ENCODE peak calls at places on chromosomes 11 and 22, in five cellular contexts. One of them, this sample, is unnamed. For H3K27me3, the result is how much of the 10 kb centered on the place peaks cover.

GRCh38 chr22:24580276-24580675 is 12.6 kb downstream of the LRRC75B start:
- DNase-seq in AG04450: peak
- DNase-seq in sigmoid colon: no peak
- DNase-seq in CD4-positive, alpha-beta T cell: no peak
- DNase-seq in CD8-positive, alpha-beta T cell: no peak
- DNase-seq in this sample: no peak

GRCh38 chr11:60859616-60860250 is 4.0 kb upstream of the PTGDR2 start:
- DNase-seq in CD4-positive, alpha-beta T cell: no peak
- DNase-seq in AG04450: no peak
- DNase-seq in sigmoid colon: peak
- DNase-seq in CD8-positive, alpha-beta T cell: no peak
- DNase-seq in this sample: no peak

GRCh38 chr22:29112102-29112501 is 39.3 kb downstream of the KREMEN1 start:
- DNase-seq in CD4-positive, alpha-beta T cell: no peak
- DNase-seq in AG04450: no peak
- DNase-seq in sigmoid colon: no peak
- DNase-seq in CD8-positive, alpha-beta T cell: no peak
- DNase-seq in this sample: no peak

GRCh38 chr11:13931356-13931755 is 31.2 kb upstream of the SPON1 start:
- DNase-seq in CD4-positive, alpha-beta T cell: no peak
- DNase-seq in AG04450: no peak
- DNase-seq in sigmoid colon: no peak
- DNase-seq in CD8-positive, alpha-beta T cell: no peak
- DNase-seq in this sample: no peak

GRCh38 chr11:70931430-70931829 is 320.9 kb downstream of the SHANK2 start:
- DNase-seq in sigmoid colon: no peak
- DNase-seq in CD8-positive, alpha-beta T cell: no peak
- DNase-seq in CD4-positive, alpha-beta T cell: no peak
- DNase-seq in AG04450: no peak
- DNase-seq in this sample: no peak

GRCh38 chr22:20979243-20979809 is 2.8 kb upstream of the LZTR1 start:
- DNase-seq in AG04450: peak
- DNase-seq in CD4-positive, alpha-beta T cell: peak
- DNase-seq in sigmoid colon: peak
- DNase-seq in CD8-positive, alpha-beta T cell: peak
- DNase-seq in this sample: peak

GRCh38 chr22:19571995-19572394 is 47.8 kb upstream of the CLDN5 start:
- DNase-seq in AG04450: no peak
- DNase-seq in CD4-positive, alpha-beta T cell: no peak
- DNase-seq in CD8-positive, alpha-beta T cell: no peak
- DNase-seq in sigmoid colon: no peak
- DNase-seq in this sample: no peak

GRCh38 chr11:48127521-48128183 is 89.0 kb upstream of the OR4B1 start:
- DNase-seq in CD4-positive, alpha-beta T cell: no peak
- DNase-seq in sigmoid colon: no peak
- DNase-seq in AG04450: no peak
- DNase-seq in CD8-positive, alpha-beta T cell: no peak
- DNase-seq in this sample: no peak

GRCh38 chr11:122977455-122978302 is 4.0 kb downstream of the BSX start:
- DNase-seq in AG04450: no peak
- DNase-seq in CD8-positive, alpha-beta T cell: no peak
- DNase-seq in sigmoid colon: peak
- DNase-seq in CD4-positive, alpha-beta T cell: no peak
- DNase-seq in this sample: no peak

GRCh38 chr11:102981324-102981910 is 25.9 kb upstream of the MMP13 start:
- DNase-seq in AG04450: no peak
- DNase-seq in CD4-positive, alpha-beta T cell: no peak
- DNase-seq in CD8-positive, alpha-beta T cell: no peak
- DNase-seq in sigmoid colon: no peak
- DNase-seq in this sample: no peak

GRCh38 chr11:67731583-67731982 is 57.2 kb upstream of the ALDH3B2 start:
- DNase-seq in CD4-positive, alpha-beta T cell: no peak
- DNase-seq in sigmoid colon: no peak
- DNase-seq in CD8-positive, alpha-beta T cell: no peak
- DNase-seq in AG04450: no peak
- DNase-seq in this sample: no peak

GRCh38 chr22:20231499-20232236 is 36.5 kb downstream of the RTN4R start:
- DNase-seq in sigmoid colon: no peak
- DNase-seq in CD8-positive, alpha-beta T cell: no peak
- DNase-seq in CD4-positive, alpha-beta T cell: no peak
- DNase-seq in AG04450: no peak
- DNase-seq in this sample: no peak

GRCh38 chr22:29509298-29509697 is 29.3 kb downstream of the NEFH start:
- DNase-seq in CD4-positive, alpha-beta T cell: no peak
- DNase-seq in CD8-positive, alpha-beta T cell: no peak
- DNase-seq in AG04450: no peak
- DNase-seq in sigmoid colon: no peak
- DNase-seq in this sample: no peak

GRCh38 chr11:129828301-129828836 is 12.7 kb downstream of the TMEM45B start:
- DNase-seq in AG04450: no peak
- DNase-seq in CD4-positive, alpha-beta T cell: no peak
- DNase-seq in CD8-positive, alpha-beta T cell: no peak
- DNase-seq in sigmoid colon: no peak
- DNase-seq in this sample: no peak

GRCh38 chr11:129766858-129767604 is 48.6 kb upstream of the TMEM45B start:
- DNase-seq in sigmoid colon: no peak
- DNase-seq in CD4-positive, alpha-beta T cell: peak
- DNase-seq in AG04450: no peak
- DNase-seq in CD8-positive, alpha-beta T cell: peak
- DNase-seq in this sample: no peak

GRCh38 chr11:104918113-104918824 is 20.0 kb upstream of the CASP12 start:
- DNase-seq in sigmoid colon: no peak
- DNase-seq in CD4-positive, alpha-beta T cell: no peak
- DNase-seq in AG04450: peak
- DNase-seq in CD8-positive, alpha-beta T cell: no peak
- DNase-seq in this sample: no peak

GRCh38 chr11:7060828-7061227 is 28.0 kb upstream of the RBMXL2 start:
- DNase-seq in CD4-positive, alpha-beta T cell: no peak
- DNase-seq in sigmoid colon: no peak
- DNase-seq in AG04450: no peak
- DNase-seq in CD8-positive, alpha-beta T cell: no peak
- DNase-seq in this sample: no peak

DNA sequence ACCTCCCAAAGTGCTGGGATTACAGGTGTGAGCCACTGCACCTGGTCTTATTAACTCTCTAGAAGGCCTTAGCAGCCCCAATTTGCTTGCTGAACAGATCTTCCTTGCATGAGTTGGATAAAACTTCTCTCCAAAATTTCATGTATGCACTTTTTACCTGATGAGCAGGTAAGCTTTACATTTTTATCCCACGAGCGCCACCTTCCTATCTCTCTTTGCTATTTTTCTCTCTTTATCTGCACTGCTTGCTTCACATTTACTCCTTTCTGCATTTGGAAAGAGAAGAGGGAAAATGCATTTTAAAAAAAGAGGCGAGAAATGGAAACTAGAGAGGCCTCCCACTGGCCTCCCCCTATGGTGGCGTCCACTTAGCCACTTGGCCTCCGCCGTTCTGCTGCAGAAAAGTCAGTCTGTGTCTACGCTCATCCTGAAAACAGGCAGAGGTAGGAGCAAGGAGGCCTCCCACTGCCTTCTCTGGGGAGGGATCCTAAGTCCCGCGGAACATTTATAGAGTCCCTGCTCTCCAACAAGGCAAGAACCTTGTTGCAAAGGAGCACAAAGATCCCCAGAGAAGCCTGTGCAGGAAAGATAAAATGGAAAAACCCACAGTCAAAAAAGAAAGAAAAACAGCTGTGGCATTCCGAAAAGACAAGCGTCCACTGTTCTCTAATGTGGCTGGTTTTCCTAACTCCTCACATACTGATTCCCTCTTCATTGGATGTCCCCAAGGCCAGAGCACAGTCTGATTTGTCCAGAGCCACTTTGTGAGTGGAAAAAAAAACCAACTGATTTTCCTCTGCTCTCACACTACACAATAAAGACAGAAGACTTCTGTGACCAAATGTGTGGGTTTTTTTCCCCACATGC is 62.2 kb upstream of the INCENP start:
- DNase-seq in AG04450: no peak
- DNase-seq in sigmoid colon: peak
- DNase-seq in CD4-positive, alpha-beta T cell: no peak
- DNase-seq in CD8-positive, alpha-beta T cell: no peak
- DNase-seq in this sample: no peak
- TF ChIP-seq CTCF in AG04450: no peak
- TF ChIP-seq CTCF in sigmoid colon: no peak
- TF ChIP-seq CTCF in CD4-positive, alpha-beta T cell: no peak
- TF ChIP-seq CTCF in CD8-positive, alpha-beta T cell: no peak
- TF ChIP-seq CTCF in this sample: no peak

GRCh38 chr22:26983311-26983710 is 325.9 kb downstream of the MIAT start:
- DNase-seq in CD4-positive, alpha-beta T cell: no peak
- DNase-seq in AG04450: no peak
- DNase-seq in sigmoid colon: no peak
- DNase-seq in CD8-positive, alpha-beta T cell: no peak
- DNase-seq in this sample: no peak

GRCh38 chr22:26981111-26981510 is 323.7 kb downstream of the MIAT start:
- DNase-seq in sigmoid colon: peak
- DNase-seq in CD8-positive, alpha-beta T cell: no peak
- DNase-seq in CD4-positive, alpha-beta T cell: no peak
- DNase-seq in AG04450: no peak
- DNase-seq in this sample: no peak

GRCh38 chr22:26979294-26979693 is 321.9 kb downstream of the MIAT start:
- DNase-seq in CD8-positive, alpha-beta T cell: no peak
- DNase-seq in CD4-positive, alpha-beta T cell: no peak
- DNase-seq in AG04450: no peak
- DNase-seq in sigmoid colon: no peak
- DNase-seq in this sample: no peak

GRCh38 chr22:26985217-26985616 is 327.8 kb downstream of the MIAT start:
- DNase-seq in CD4-positive, alpha-beta T cell: no peak
- DNase-seq in CD8-positive, alpha-beta T cell: no peak
- DNase-seq in sigmoid colon: no peak
- DNase-seq in AG04450: no peak
- DNase-seq in this sample: no peak

DNA sequence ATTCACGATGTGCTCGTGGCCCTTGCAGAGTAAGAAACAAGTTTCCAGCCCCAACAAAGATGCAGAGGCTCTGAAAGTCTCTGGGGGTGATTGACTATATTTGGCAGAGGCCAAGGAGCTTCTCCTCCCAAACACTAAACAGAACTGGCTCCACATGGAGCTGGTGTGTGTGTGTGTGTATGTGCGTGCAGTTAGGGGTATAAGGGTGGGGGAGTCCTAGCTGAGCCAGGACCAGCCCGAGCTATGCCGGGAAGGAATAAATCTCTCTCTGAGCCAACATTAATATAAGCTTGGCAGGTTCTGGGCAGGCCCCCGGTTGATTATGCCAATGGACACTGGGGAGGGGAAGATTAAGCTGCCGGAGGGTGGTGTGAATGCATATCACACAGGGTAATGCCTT is 324.1 kb downstream of the MIAT start:
- DNase-seq in CD8-positive, alpha-beta T cell: no peak
- DNase-seq in AG04450: no peak
- DNase-seq in sigmoid colon: peak
- DNase-seq in CD4-positive, alpha-beta T cell: no peak
- DNase-seq in this sample: no peak
- H3K27me3 ChIP-seq in CD8-positive, alpha-beta T cell: under half
- H3K27me3 ChIP-seq in AG04450: under half
- H3K27me3 ChIP-seq in sigmoid colon: under half
- H3K27me3 ChIP-seq in CD4-positive, alpha-beta T cell: under half
- H3K27me3 ChIP-seq in this sample: under half

DNA sequence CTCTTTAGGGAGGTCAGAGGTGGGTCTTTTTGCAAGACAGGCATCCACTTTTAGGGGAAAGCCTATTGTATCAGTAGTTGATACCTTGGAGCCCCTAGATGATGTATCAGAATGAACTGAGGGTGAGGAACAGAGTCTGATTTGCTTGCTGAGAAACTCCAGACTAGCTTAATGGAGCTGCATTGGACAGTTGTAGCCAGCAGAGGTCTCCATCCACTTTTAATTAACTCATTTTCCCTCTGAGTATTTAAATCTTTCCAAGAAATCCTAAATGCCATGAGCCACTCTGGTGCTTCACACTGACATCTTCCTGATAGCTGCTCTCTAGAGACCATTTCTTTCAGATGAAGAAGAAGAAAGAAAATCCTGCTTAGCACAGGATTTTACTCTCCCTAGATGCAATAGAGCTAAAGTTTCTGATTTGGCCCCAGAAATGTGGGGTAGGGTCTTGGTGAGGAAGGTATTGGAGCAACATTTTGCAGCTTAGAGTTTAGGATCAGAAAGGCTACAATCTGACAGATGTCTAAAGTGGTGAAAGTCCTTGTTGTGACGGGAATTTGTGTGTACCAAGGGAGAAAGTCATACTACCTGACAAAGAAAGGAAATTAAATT is 38.0 kb downstream of the EXT2 start:
- DNase-seq in sigmoid colon: no peak
- DNase-seq in AG04450: no peak
- DNase-seq in CD4-positive, alpha-beta T cell: no peak
- DNase-seq in CD8-positive, alpha-beta T cell: no peak
- DNase-seq in this sample: no peak
- TF ChIP-seq CTCF in sigmoid colon: no peak
- TF ChIP-seq CTCF in AG04450: peak
- TF ChIP-seq CTCF in CD4-positive, alpha-beta T cell: peak
- TF ChIP-seq CTCF in CD8-positive, alpha-beta T cell: no peak
- TF ChIP-seq CTCF in this sample: peak

DNA sequence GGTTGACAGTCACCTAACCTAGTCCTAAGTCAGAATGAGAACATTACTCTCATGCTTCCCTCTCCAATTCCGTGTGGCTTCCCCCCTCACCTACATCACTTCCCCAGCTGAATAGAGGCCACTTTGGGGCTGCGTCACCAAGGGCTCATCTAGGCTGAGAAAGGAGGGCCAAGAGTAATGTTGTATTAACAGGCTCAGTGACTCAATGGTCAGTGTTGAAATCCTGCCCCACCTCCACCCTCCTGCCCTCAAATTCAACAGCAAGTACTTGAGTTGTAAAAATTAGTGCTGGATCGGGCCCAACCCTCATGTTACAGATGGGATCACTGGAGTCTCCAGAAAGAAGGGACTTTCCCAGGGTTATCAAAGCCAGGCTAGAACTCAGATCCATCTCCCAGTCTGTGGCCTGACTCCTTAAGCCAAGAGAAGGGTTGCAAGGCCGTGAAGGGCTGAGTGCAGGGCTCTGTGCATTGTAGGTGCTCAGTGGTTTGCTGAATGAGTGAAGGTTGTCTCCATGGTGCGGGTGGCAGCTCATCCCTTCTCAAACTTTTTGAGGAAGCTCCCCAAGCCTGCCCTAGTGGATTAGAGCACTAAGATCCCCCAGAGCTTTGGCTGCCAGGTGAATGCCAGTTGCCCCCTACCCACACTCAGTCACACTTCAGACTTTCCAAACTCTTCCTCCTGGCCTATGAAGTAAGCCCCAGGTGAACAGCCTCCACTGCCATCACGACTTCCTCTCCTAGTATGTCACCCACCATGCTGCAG is 3.2 kb downstream of the DGAT2 start:
- DNase-seq in AG04450: peak
- DNase-seq in CD8-positive, alpha-beta T cell: no peak
- DNase-seq in CD4-positive, alpha-beta T cell: no peak
- DNase-seq in sigmoid colon: peak
- DNase-seq in this sample: no peak
- H3K27me3 ChIP-seq in AG04450: half or more
- H3K27me3 ChIP-seq in CD8-positive, alpha-beta T cell: under half
- H3K27me3 ChIP-seq in CD4-positive, alpha-beta T cell: under half
- H3K27me3 ChIP-seq in sigmoid colon: under half
- H3K27me3 ChIP-seq in this sample: under half

GRCh38 chr22:49317369-49317768 is 510.3 kb downstream of the BRD1 start:
- DNase-seq in CD4-positive, alpha-beta T cell: no peak
- DNase-seq in AG04450: no peak
- DNase-seq in sigmoid colon: no peak
- DNase-seq in CD8-positive, alpha-beta T cell: no peak
- DNase-seq in this sample: no peak
- TF ChIP-seq CTCF in CD4-positive, alpha-beta T cell: no peak
- TF ChIP-seq CTCF in AG04450: no peak
- TF ChIP-seq CTCF in sigmoid colon: no peak
- TF ChIP-seq CTCF in CD8-positive, alpha-beta T cell: no peak
- TF ChIP-seq CTCF in this sample: no peak

GRCh38 chr11:133937015-133937414 is 19.8 kb downstream of the IGSF9B start:
- DNase-seq in CD8-positive, alpha-beta T cell: no peak
- DNase-seq in AG04450: no peak
- DNase-seq in sigmoid colon: no peak
- DNase-seq in CD4-positive, alpha-beta T cell: no peak
- DNase-seq in this sample: no peak
- H3K27me3 ChIP-seq in CD8-positive, alpha-beta T cell: under half
- H3K27me3 ChIP-seq in AG04450: under half
- H3K27me3 ChIP-seq in sigmoid colon: under half
- H3K27me3 ChIP-seq in CD4-positive, alpha-beta T cell: under half
- H3K27me3 ChIP-seq in this sample: under half

This sample was measured in dorsolateral prefrontal cortex.